ENCODE peak calls at places on chromosomes 1 and 21, in seven cellular contexts. One of them, this sample, is unnamed.

GRCh38 chr1:101431956-101432510 is 195.2 kb downstream of the S1PR1 start:
- DNase-seq in lung: no peak
- DNase-seq in fibroblast of pulmonary artery: no peak
- DNase-seq in neural crest cell: no peak
- DNase-seq in cardiac fibroblast: no peak
- DNase-seq in right atrium auricular region: no peak
- DNase-seq in AG09309: no peak
- DNase-seq in this sample: no peak

GRCh38 chr1:161473363-161473762 is 31.9 kb upstream of the FCGR2A start:
- DNase-seq in lung: no peak
- DNase-seq in right atrium auricular region: no peak
- DNase-seq in cardiac fibroblast: peak
- DNase-seq in neural crest cell: no peak
- DNase-seq in fibroblast of pulmonary artery: peak
- DNase-seq in AG09309: no peak
- DNase-seq in this sample: no peak

GRCh38 chr1:185585770-185586169 is 148.4 kb upstream of the HMCN1 start:
- DNase-seq in right atrium auricular region: no peak
- DNase-seq in cardiac fibroblast: no peak
- DNase-seq in neural crest cell: no peak
- DNase-seq in fibroblast of pulmonary artery: no peak
- DNase-seq in AG09309: no peak
- DNase-seq in lung: no peak
- DNase-seq in this sample: no peak

GRCh38 chr1:91428182-91428798 is 23.7 kb upstream of the HFM1 start:
- DNase-seq in lung: no peak
- DNase-seq in AG09309: no peak
- DNase-seq in fibroblast of pulmonary artery: peak
- DNase-seq in right atrium auricular region: no peak
- DNase-seq in neural crest cell: peak
- DNase-seq in cardiac fibroblast: no peak
- DNase-seq in this sample: no peak

GRCh38 chr1:232456720-232457119 is 173.2 kb downstream of the SIPA1L2 start:
- DNase-seq in neural crest cell: no peak
- DNase-seq in fibroblast of pulmonary artery: no peak
- DNase-seq in cardiac fibroblast: no peak
- DNase-seq in lung: no peak
- DNase-seq in right atrium auricular region: no peak
- DNase-seq in AG09309: no peak
- DNase-seq in this sample: no peak

GRCh38 chr1:230335861-230336549 is 90.1 kb downstream of the PGBD5 start:
- DNase-seq in AG09309: no peak
- DNase-seq in fibroblast of pulmonary artery: peak
- DNase-seq in cardiac fibroblast: peak
- DNase-seq in neural crest cell: no peak
- DNase-seq in lung: no peak
- DNase-seq in right atrium auricular region: no peak
- DNase-seq in this sample: no peak

GRCh38 chr1:42259059-42259738 is 75.8 kb downstream of the FOXJ3 start:
- DNase-seq in fibroblast of pulmonary artery: peak
- DNase-seq in lung: no peak
- DNase-seq in AG09309: peak
- DNase-seq in neural crest cell: no peak
- DNase-seq in right atrium auricular region: no peak
- DNase-seq in cardiac fibroblast: peak
- DNase-seq in this sample: no peak

GRCh38 chr21:32733356-32733755 is 5.5 kb upstream of the SYNJ1 start:
- DNase-seq in AG09309: no peak
- DNase-seq in right atrium auricular region: no peak
- DNase-seq in neural crest cell: no peak
- DNase-seq in lung: no peak
- DNase-seq in fibroblast of pulmonary artery: no peak
- DNase-seq in cardiac fibroblast: no peak
- DNase-seq in this sample: no peak

GRCh38 chr21:42406846-42407245 is 3.1 kb downstream of the UBASH3A start:
- DNase-seq in fibroblast of pulmonary artery: no peak
- DNase-seq in right atrium auricular region: no peak
- DNase-seq in lung: no peak
- DNase-seq in AG09309: no peak
- DNase-seq in neural crest cell: no peak
- DNase-seq in cardiac fibroblast: no peak
- DNase-seq in this sample: no peak

GRCh38 chr1:1440941-1441888 is 5.7 kb downstream of the VWA1 start:
- DNase-seq in lung: no peak
- DNase-seq in neural crest cell: peak
- DNase-seq in cardiac fibroblast: peak
- DNase-seq in fibroblast of pulmonary artery: peak
- DNase-seq in AG09309: no peak
- DNase-seq in right atrium auricular region: no peak
- DNase-seq in this sample: no peak

GRCh38 chr1:58515794-58516401 is 30.6 kb downstream of the OMA1 start:
- DNase-seq in cardiac fibroblast: peak
- DNase-seq in lung: peak
- DNase-seq in neural crest cell: peak
- DNase-seq in AG09309: peak
- DNase-seq in fibroblast of pulmonary artery: peak
- DNase-seq in right atrium auricular region: peak
- DNase-seq in this sample: no peak

GRCh38 chr1:235725493-235725892 is 75.9 kb upstream of the GNG4 start:
- DNase-seq in neural crest cell: no peak
- DNase-seq in AG09309: no peak
- DNase-seq in right atrium auricular region: no peak
- DNase-seq in fibroblast of pulmonary artery: no peak
- DNase-seq in cardiac fibroblast: peak
- DNase-seq in lung: no peak
- DNase-seq in this sample: no peak

GRCh38 chr1:78355646-78356045 is 135.1 kb upstream of the PTGFR start:
- DNase-seq in neural crest cell: no peak
- DNase-seq in AG09309: no peak
- DNase-seq in fibroblast of pulmonary artery: peak
- DNase-seq in lung: no peak
- DNase-seq in cardiac fibroblast: no peak
- DNase-seq in right atrium auricular region: no peak
- DNase-seq in this sample: no peak

GRCh38 chr1:78359666-78360065 is 131.1 kb upstream of the PTGFR start:
- DNase-seq in lung: no peak
- DNase-seq in AG09309: no peak
- DNase-seq in neural crest cell: no peak
- DNase-seq in cardiac fibroblast: no peak
- DNase-seq in right atrium auricular region: no peak
- DNase-seq in fibroblast of pulmonary artery: no peak
- DNase-seq in this sample: no peak

GRCh38 chr1:78360584-78360983 is 130.2 kb upstream of the PTGFR start:
- DNase-seq in AG09309: no peak
- DNase-seq in fibroblast of pulmonary artery: no peak
- DNase-seq in lung: no peak
- DNase-seq in right atrium auricular region: no peak
- DNase-seq in neural crest cell: no peak
- DNase-seq in cardiac fibroblast: no peak
- DNase-seq in this sample: no peak

GRCh38 chr1:78358145-78358544 is 132.6 kb upstream of the PTGFR start:
- DNase-seq in lung: no peak
- DNase-seq in cardiac fibroblast: no peak
- DNase-seq in AG09309: no peak
- DNase-seq in right atrium auricular region: no peak
- DNase-seq in neural crest cell: no peak
- DNase-seq in fibroblast of pulmonary artery: no peak
- DNase-seq in this sample: no peak
- TF ChIP-seq CTCF in lung: no peak
- TF ChIP-seq CTCF in cardiac fibroblast: no peak
- TF ChIP-seq CTCF in AG09309: no peak
- TF ChIP-seq CTCF in right atrium auricular region: no peak
- TF ChIP-seq CTCF in neural crest cell: no peak
- TF ChIP-seq CTCF in fibroblast of pulmonary artery: no peak
- TF ChIP-seq CTCF in this sample: no peak

DNA sequence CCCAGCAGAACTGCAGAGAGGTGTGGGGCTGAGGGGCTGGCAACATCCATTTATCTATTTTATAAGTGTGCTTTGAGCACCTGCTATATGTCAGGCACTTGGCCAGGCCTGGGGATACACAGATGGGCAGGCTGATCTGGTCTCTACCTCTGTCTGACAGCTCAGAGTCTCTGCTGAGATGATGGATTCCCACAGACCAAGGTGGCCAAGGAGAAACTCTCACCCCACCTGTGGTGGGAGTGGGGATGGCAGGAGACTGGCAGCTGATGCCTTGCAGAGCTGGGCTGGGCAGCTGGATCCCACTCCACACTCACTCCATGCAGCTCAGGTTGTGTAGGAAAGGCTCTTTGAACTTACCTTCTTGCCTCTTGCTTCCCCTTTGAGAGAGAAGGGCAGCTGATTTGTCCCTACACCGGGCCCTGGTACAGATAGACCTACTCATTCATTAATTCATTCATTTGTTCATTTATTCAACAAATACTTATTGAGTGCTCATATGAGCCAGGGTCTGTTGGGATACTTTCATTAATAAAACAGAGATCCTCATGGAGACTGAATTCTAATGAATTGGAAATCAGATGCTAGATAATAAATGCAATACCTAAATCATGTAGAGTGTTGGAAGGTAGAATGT is 9.0 kb downstream of the ADORA1 start:
- DNase-seq in right atrium auricular region: no peak
- DNase-seq in AG09309: no peak
- DNase-seq in fibroblast of pulmonary artery: no peak
- DNase-seq in neural crest cell: no peak
- DNase-seq in lung: no peak
- DNase-seq in cardiac fibroblast: no peak
- DNase-seq in this sample: no peak
- TF ChIP-seq CTCF in right atrium auricular region: no peak
- TF ChIP-seq CTCF in AG09309: no peak
- TF ChIP-seq CTCF in fibroblast of pulmonary artery: no peak
- TF ChIP-seq CTCF in neural crest cell: no peak
- TF ChIP-seq CTCF in lung: no peak
- TF ChIP-seq CTCF in cardiac fibroblast: no peak
- TF ChIP-seq CTCF in this sample: no peak

GRCh38 chr1:15524283-15525042 is 448 bp upstream of the CASP9 start:
- DNase-seq in AG09309: peak
- DNase-seq in right atrium auricular region: peak
- DNase-seq in lung: peak
- DNase-seq in cardiac fibroblast: peak
- DNase-seq in fibroblast of pulmonary artery: peak
- DNase-seq in neural crest cell: peak
- DNase-seq in this sample: peak

GRCh38 chr1:15526021-15526489 is 593 bp upstream of the DNAJC16 start:
- DNase-seq in neural crest cell: no peak
- DNase-seq in lung: peak
- DNase-seq in right atrium auricular region: no peak
- DNase-seq in AG09309: no peak
- DNase-seq in fibroblast of pulmonary artery: no peak
- DNase-seq in cardiac fibroblast: no peak
- DNase-seq in this sample: no peak

GRCh38 chr1:15523922-15524282 is at the start of gene CASP9:
- DNase-seq in cardiac fibroblast: no peak
- DNase-seq in fibroblast of pulmonary artery: peak
- DNase-seq in right atrium auricular region: no peak
- DNase-seq in AG09309: no peak
- DNase-seq in neural crest cell: no peak
- DNase-seq in lung: no peak
- DNase-seq in this sample: no peak

GRCh38 chr1:15525043-15525958 is 1.3 kb upstream of the CASP9 start:
- DNase-seq in lung: no peak
- DNase-seq in neural crest cell: no peak
- DNase-seq in right atrium auricular region: peak
- DNase-seq in AG09309: peak
- DNase-seq in fibroblast of pulmonary artery: no peak
- DNase-seq in cardiac fibroblast: no peak
- DNase-seq in this sample: no peak

DNA sequence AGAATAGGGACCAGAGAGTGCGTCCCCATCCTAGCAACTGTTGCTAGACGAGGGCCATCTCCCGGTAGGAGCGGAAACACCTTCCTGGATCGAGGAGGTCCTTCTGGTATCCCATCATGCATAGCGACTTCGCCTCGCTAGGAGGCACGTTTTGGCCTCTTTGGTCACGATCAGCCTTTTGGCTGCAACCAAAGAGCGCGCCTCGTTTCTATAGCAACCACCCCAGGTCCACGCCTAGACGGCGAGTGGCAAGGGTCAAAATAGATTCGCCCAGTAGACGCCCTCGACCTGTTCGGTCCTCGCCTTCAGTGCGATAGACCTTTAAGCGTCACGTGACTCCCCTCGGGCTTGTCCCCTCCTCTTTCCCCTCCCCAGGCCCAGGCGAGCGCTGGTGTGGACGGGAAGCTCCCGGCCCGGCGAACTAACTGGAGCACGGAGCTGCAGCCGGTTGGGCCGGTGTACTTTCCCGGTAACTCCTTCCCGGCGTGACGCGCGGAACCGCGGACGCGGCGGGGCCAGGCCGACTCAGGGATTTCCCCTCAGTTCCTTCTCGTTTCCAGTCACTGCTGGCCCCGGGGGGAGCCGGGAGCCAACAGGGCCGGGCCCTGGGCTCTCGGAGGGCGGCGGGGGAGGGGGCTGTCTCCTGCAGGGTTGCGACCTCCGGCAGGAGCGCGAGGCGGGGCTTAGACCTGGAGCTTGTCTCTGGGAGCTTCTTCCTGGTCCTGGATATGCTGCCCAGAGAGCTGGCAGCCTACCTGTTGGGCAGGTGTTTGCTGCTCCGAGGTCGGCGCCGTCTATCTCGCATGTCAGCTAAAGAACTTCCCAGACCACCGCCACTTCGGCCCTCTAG is at the start of gene DNAJC16:
- DNase-seq in lung: peak
- DNase-seq in cardiac fibroblast: peak
- DNase-seq in AG09309: peak
- DNase-seq in right atrium auricular region: peak
- DNase-seq in fibroblast of pulmonary artery: peak
- DNase-seq in neural crest cell: peak
- DNase-seq in this sample: peak
- TF ChIP-seq CTCF in lung: peak
- TF ChIP-seq CTCF in cardiac fibroblast: peak
- TF ChIP-seq CTCF in AG09309: no peak
- TF ChIP-seq CTCF in right atrium auricular region: no peak
- TF ChIP-seq CTCF in fibroblast of pulmonary artery: peak
- TF ChIP-seq CTCF in neural crest cell: no peak
- TF ChIP-seq CTCF in this sample: peak

GRCh38 chr1:160084771-160085321 is 3.5 kb downstream of the KCNJ9 start:
- DNase-seq in lung: no peak
- DNase-seq in cardiac fibroblast: no peak
- DNase-seq in neural crest cell: no peak
- DNase-seq in fibroblast of pulmonary artery: no peak
- DNase-seq in right atrium auricular region: no peak
- DNase-seq in AG09309: no peak
- DNase-seq in this sample: no peak

GRCh38 chr1:160087118-160087662 is 5.9 kb downstream of the KCNJ9 start:
- DNase-seq in AG09309: no peak
- DNase-seq in right atrium auricular region: no peak
- DNase-seq in lung: no peak
- DNase-seq in fibroblast of pulmonary artery: no peak
- DNase-seq in cardiac fibroblast: no peak
- DNase-seq in neural crest cell: no peak
- DNase-seq in this sample: no peak

GRCh38 chr1:160083968-160084770 is 2.8 kb downstream of the KCNJ9 start:
- DNase-seq in neural crest cell: peak
- DNase-seq in AG09309: no peak
- DNase-seq in right atrium auricular region: no peak
- DNase-seq in lung: peak
- DNase-seq in cardiac fibroblast: peak
- DNase-seq in fibroblast of pulmonary artery: peak
- DNase-seq in this sample: no peak

GRCh38 chr1:160086162-160086892 is 5.0 kb downstream of the KCNJ9 start:
- DNase-seq in cardiac fibroblast: no peak
- DNase-seq in AG09309: no peak
- DNase-seq in lung: no peak
- DNase-seq in right atrium auricular region: no peak
- DNase-seq in neural crest cell: no peak
- DNase-seq in fibroblast of pulmonary artery: no peak
- DNase-seq in this sample: no peak

GRCh38 chr1:160085686-160086089 is 4.3 kb downstream of the KCNJ9 start:
- DNase-seq in fibroblast of pulmonary artery: peak
- DNase-seq in lung: peak
- DNase-seq in neural crest cell: peak
- DNase-seq in AG09309: no peak
- DNase-seq in cardiac fibroblast: peak
- DNase-seq in right atrium auricular region: peak
- DNase-seq in this sample: peak
- TF ChIP-seq CTCF in fibroblast of pulmonary artery: peak
- TF ChIP-seq CTCF in lung: peak
- TF ChIP-seq CTCF in neural crest cell: peak
- TF ChIP-seq CTCF in AG09309: peak
- TF ChIP-seq CTCF in cardiac fibroblast: peak
- TF ChIP-seq CTCF in right atrium auricular region: peak
- TF ChIP-seq CTCF in this sample: peak